ENCODE peak calls at places on chromosome 18, in nine cellular contexts. J, N, G, E, P, I, F, C and S are unnamed samples.

GRCh38 chr18:2963048-2963447 is 49.9 kb downstream of the LPIN2 start:
- DNase-seq in C (no peak), P (no peak), G (no peak), N (no peak), E (no peak), F (no peak), J (no peak), I (no peak), S (no peak)

GRCh38 chr18:75213610-75214009 is 3.0 kb downstream of the TSHZ1 start:
- DNase-seq in I (no peak), P (no peak), J (no peak), G (no peak), N (no peak), F (peak; percentile 22), E (no peak), C (no peak), S (no peak)

GRCh38 chr18:9673296-9674251 is 34.5 kb upstream of the RAB31 start:
- DNase-seq in F (peak; percentile 99), J (no peak), C (peak; percentile 56), G (no peak), I (peak; percentile 34), N (peak; percentile 23), E (peak; percentile 86), P (peak; percentile 56), S (peak; percentile 8)

GRCh38 chr18:3454365-3455089 is 4.6 kb downstream of the TGIF1 start:
- DNase-seq in I (peak; percentile 35), J (no peak), N (peak; percentile 50), G (no peak), C (peak; percentile 54), E (peak; percentile 66), P (peak; percentile 71), F (peak; percentile 70), S (peak; percentile 39)

GRCh38 chr18:12442946-12443345 is 35.2 kb downstream of the PRELID3A start:
- DNase-seq in N (no peak), C (no peak), F (peak; percentile 62), E (no peak), P (no peak), G (no peak), J (no peak), I (no peak), S (no peak)

GRCh38 chr18:62384610-62385097 is 59.5 kb downstream of the TNFRSF11A start:
- DNase-seq in F (peak; percentile 73), G (no peak), E (no peak), N (no peak), J (no peak), I (no peak), C (no peak), P (peak; percentile 18), S (no peak)

GRCh38 chr18:9796933-9797549 is 88.7 kb upstream of the TXNDC2 start:
- DNase-seq in N (no peak), G (peak; percentile 49), I (no peak), E (no peak), J (no peak), C (no peak), P (peak; percentile 65), F (no peak), S (peak; percentile 79)

GRCh38 chr18:74942319-74942910 is 266.5 kb downstream of the PTGR3 start:
- DNase-seq in N (no peak), C (no peak), P (no peak), I (no peak), G (no peak), F (no peak), J (no peak), E (no peak), S (no peak)

GRCh38 chr18:63828120-63828519 is 52.9 kb downstream of the SERPINB7 start:
- DNase-seq in C (no peak), F (no peak), I (no peak), G (no peak), E (no peak), J (no peak), N (no peak), P (no peak), S (no peak)

GRCh38 chr18:6222271-6222670 is 192.4 kb downstream of the L3MBTL4 start:
- DNase-seq in F (no peak), I (no peak), G (no peak), J (no peak), N (no peak), C (no peak), P (peak; percentile 77), E (no peak), S (no peak)

GRCh38 chr18:6220129-6220528 is 194.6 kb downstream of the L3MBTL4 start:
- DNase-seq in I (no peak), P (no peak), C (no peak), N (no peak), G (no peak), F (no peak), E (no peak), J (no peak), S (no peak)

GRCh38 chr18:6221602-6222014 is 193.1 kb downstream of the L3MBTL4 start:
- DNase-seq in I (no peak), N (no peak), E (no peak), G (no peak), J (no peak), C (no peak), F (no peak), P (no peak), S (no peak)

GRCh38 chr18:6215888-6216287 is 198.8 kb downstream of the L3MBTL4 start:
- DNase-seq in I (no peak), N (no peak), F (no peak), C (peak; percentile 37), G (no peak), P (no peak), J (no peak), E (no peak), S (no peak)

DNA sequence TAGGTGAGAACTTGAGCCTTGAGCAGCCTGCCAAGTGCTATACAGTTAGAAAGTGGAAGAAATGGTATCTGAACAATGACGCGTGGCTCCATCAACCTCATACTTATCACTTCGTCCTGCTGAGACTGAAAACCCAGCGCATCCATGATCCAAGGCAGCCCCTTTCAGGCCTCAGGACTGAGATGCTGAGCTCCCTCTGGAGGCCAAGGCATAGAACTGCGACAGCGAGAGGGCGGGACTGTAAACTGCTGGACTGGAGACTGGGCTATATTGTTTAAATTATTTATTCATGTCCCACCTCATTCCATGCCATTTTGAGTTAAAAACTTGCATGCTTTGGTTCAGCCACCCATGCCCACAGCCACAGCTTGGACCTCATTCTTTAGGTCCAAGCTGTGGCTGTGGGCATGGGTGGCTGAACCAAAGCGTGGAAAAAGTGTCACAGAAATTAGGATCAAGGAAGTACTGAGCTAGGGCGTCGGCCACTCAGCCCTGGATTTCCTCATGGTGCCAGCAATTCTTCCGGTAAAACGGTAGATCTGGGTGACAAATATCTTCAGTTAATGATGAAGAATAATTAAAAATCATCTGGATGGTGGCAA is 195.5 kb downstream of the L3MBTL4 start:
- DNase-seq in J (no peak), G (peak; percentile 17), E (peak; percentile 24), F (no peak), N (peak; percentile 49), C (peak; percentile 74), P (peak; percentile 76), I (peak; percentile 15), S (peak; percentile 52)
- TF ChIP-seq CTCF in J (no peak), G (no peak), E (peak; percentile 77), F (no peak), N (peak; percentile 98), C (peak; percentile 85), P (peak; percentile 51), I (peak; percentile 53), S (peak; percentile 60)

GRCh38 chr18:1488394-1488793 is 583.7 kb downstream of the ADCYAP1 start:
- DNase-seq in F (no peak), E (no peak), N (no peak), J (no peak), C (no peak), P (no peak), I (no peak), G (no peak), S (no peak)
- H3K36me3 ChIP-seq in F (no peaks in the 10 kb centered on the region), E (no peaks in the 10 kb centered on the region), N (no peaks in the 10 kb centered on the region), J (no peaks in the 10 kb centered on the region), C (no peaks in the 10 kb centered on the region), P (no peaks in the 10 kb centered on the region), I (no peaks in the 10 kb centered on the region), G (no peaks in the 10 kb centered on the region), S (no peaks in the 10 kb centered on the region)

GRCh38 chr18:37019157-37019571 is 190.2 kb downstream of the KIAA1328 start:
- DNase-seq in E (peak; percentile 27), I (no peak), J (no peak), C (peak; percentile 6), G (no peak), F (peak; percentile 73), P (no peak), N (peak; percentile 5), S (no peak)
- TF ChIP-seq CTCF in E (peak; percentile 68), I (no peak), J (no peak), C (peak; percentile 32), G (no peak), F (peak; percentile 78), P (no peak), N (peak; percentile 67), S (peak; percentile 11)

DNA sequence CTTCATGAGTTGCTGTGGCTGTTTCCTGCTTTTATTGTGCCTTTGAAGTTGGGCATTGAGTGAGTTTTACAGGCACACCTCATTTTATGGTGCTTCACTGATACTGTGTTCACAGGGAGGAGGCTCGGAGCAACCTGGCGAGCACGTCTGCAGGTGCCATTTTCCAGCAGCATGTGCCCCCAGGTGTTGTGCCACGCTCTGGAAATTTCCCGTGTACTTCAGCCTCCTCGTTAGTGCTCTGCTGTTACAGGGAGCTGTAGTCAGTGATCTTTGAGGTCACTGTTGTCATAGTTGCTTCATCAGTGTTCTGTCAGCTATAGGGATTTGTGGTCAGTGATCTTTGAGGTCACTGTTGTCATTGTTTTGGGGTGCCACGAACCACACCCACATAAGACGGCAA is 20.1 kb downstream of the CTDP1 start:
- DNase-seq in I (no peak), E (no peak), C (no peak), J (no peak), G (no peak), P (no peak), N (no peak), F (no peak), S (no peak)
- H3K36me3 ChIP-seq in I (peaks cover 88% of the 10 kb centered on the region), E (peaks cover 18% of the 10 kb centered on the region), C (peaks cover 22% of the 10 kb centered on the region), J (peaks cover 39% of the 10 kb centered on the region), G (no peaks in the 10 kb centered on the region), P (no peaks in the 10 kb centered on the region), N (peaks cover 33% of the 10 kb centered on the region), F (peaks cover 29% of the 10 kb centered on the region), S (peaks cover 54% of the 10 kb centered on the region)